ENCODE peak calls at places on chromosomes 13 and 19, in five cellular contexts. Q, A, N, B and P are unnamed samples. For H3K27me3, the result is how much of the 10 kb centered on the place peaks cover.

GRCh38 chr13:46586766-46587509 is 34.0 kb downstream of the LRCH1 start:
- DNase-seq in Q (no peak), A (no peak), N (no peak), B (no peak), P (no peak)

GRCh38 chr13:95239293-95239692 is 62.0 kb downstream of the ABCC4 start:
- DNase-seq in Q (no peak), A (no peak), N (no peak), B (no peak), P (no peak)

GRCh38 chr19:1746401-1747284 is 6.7 kb upstream of the ONECUT3 start:
- DNase-seq in Q (no peak), A (no peak), N (no peak), B (no peak), P (no peak)

GRCh38 chr13:36453518-36453917 is 21.2 kb downstream of the CCNA1 start:
- DNase-seq in Q (no peak), A (no peak), N (no peak), B (no peak), P (no peak)

GRCh38 chr13:29187584-29187983 is 367.4 kb downstream of the MTUS2 start:
- DNase-seq in Q (no peak), A (no peak), N (no peak), B (no peak), P (no peak)

GRCh38 chr19:48513289-48514122 is 1.9 kb upstream of the LMTK3 start:
- DNase-seq in Q (peak), A (peak), N (no peak), B (peak), P (no peak)

GRCh38 chr19:29119582-29119981 is 93.4 kb downstream of the UQCRFS1 start:
- DNase-seq in Q (no peak), A (no peak), N (no peak), B (no peak), P (peak)

GRCh38 chr19:33344611-33345010 is 28.9 kb upstream of the CEBPG start:
- DNase-seq in Q (no peak), A (no peak), N (no peak), B (no peak), P (no peak)

GRCh38 chr19:46608581-46609345 is 7.6 kb downstream of the CALM3 start:
- DNase-seq in Q (no peak), A (peak), N (no peak), B (no peak), P (no peak)

GRCh38 chr13:84279166-84279565 is 396.9 kb upstream of the SLITRK1 start:
- DNase-seq in Q (no peak), A (no peak), N (no peak), B (no peak), P (no peak)

GRCh38 chr13:50521750-50522149 is 321.7 kb downstream of the DLEU7 start:
- DNase-seq in Q (no peak), A (no peak), N (no peak), B (no peak), P (no peak)

GRCh38 chr19:35351441-35352176 is 3.9 kb downstream of the FFAR1 start:
- DNase-seq in Q (no peak), A (peak), N (no peak), B (no peak), P (no peak)

GRCh38 chr13:33838567-33839131 is 20.7 kb downstream of the RFC3 start:
- DNase-seq in Q (no peak), A (no peak), N (no peak), B (no peak), P (no peak)

GRCh38 chr19:4916292-4917082 is 7.2 kb downstream of the UHRF1 start:
- DNase-seq in Q (no peak), A (no peak), N (no peak), B (peak), P (no peak)

GRCh38 chr19:4913996-4914735 is 4.9 kb downstream of the UHRF1 start:
- DNase-seq in Q (no peak), A (no peak), N (no peak), B (peak), P (no peak)

GRCh38 chr19:4911786-4912672 is 2.7 kb downstream of the UHRF1 start:
- DNase-seq in Q (peak), A (peak), N (peak), B (peak), P (no peak)

GRCh38 chr19:4911314-4911713 is 2.0 kb downstream of the UHRF1 start:
- DNase-seq in Q (no peak), A (no peak), N (no peak), B (no peak), P (no peak)

GRCh38 chr19:4914736-4915501 is 5.6 kb downstream of the UHRF1 start:
- DNase-seq in Q (no peak), A (peak), N (no peak), B (peak), P (no peak)
- H3K4me3 ChIP-seq in Q (no peak), A (peak), N (peak), B (peak), P (no peak)

GRCh38 chr13:44308352-44308751 is 65.3 kb upstream of the SERP2 start:
- DNase-seq in Q (no peak), A (no peak), N (no peak), B (no peak), P (no peak)
- H3K27me3 ChIP-seq in Q (under half), A (under half), N (under half), B (under half), P (under half)

GRCh38 chr19:14031719-14032480 is at the start of gene IL27RA:
- DNase-seq in Q (peak), A (peak), N (no peak), B (peak), P (peak)

GRCh38 chr19:14027856-14028450 is at the start of gene RLN3:
- DNase-seq in Q (no peak), A (no peak), N (no peak), B (no peak), P (no peak)

GRCh38 chr19:14028901-14029300 is 953 bp downstream of the RLN3 start:
- DNase-seq in Q (no peak), A (no peak), N (no peak), B (no peak), P (no peak)

GRCh38 chr19:14033946-14034345 is 2.4 kb downstream of the IL27RA start:
- DNase-seq in Q (no peak), A (no peak), N (no peak), B (no peak), P (no peak)

DNA sequence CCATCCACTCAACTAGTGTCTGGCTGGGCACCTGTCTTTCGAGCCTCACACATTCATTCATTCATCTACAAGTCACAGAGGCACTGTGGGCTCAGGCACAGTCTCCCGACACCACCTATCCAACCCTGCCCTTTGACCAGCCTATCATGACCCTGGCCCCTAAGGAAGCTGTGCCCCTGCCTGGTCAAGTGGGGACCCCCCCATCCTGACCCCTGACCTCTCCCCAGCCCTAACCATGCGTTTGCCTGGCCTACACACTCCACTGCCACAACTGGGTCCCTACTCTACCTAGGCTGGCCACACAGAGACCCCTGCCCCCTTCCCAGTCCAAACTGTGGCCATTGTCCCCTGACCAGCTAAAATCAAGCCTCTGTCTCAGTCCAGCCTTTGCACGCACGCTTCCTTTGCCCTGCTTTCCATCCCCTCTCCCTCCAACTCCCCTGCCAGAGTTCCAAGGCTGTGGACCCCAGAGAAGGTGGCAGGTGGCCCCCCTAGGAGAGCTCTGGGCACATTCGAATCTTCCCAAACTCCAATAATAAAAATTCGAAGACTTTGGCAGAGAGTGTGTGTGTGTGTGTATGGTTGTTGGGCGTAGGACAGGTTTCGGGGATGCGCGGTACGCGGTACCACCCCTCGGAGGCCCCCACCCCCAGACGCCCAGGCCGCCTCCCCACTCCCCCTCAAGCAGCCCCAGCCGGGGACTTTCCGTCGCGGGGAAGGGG is 404 bp upstream of the IL27RA start:
- DNase-seq in Q (no peak), A (no peak), N (no peak), B (peak), P (no peak)
- H3K4me3 ChIP-seq in Q (peak), A (peak), N (peak), B (peak), P (peak)

DNA sequence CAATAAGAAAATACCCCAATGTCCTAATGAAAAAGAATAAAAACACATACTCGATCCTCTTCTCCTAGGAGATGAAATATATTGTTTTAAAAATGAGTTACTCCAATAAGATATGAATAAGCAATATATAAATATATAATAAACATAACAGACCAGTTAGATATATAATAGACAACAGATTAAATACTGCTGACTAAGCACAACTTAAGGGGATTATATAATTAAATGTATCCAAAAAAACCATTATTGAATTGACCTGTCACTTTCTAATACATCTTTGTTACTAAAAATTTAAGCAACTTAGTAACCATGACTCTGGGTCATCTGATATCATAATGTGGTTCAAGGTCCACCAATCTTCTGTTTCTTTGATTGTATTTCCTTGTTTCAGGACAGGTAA is 14.0 kb upstream of the ZNF780B start:
- DNase-seq in Q (no peak), A (no peak), N (no peak), B (no peak), P (no peak)
- H3K27me3 ChIP-seq in Q (under half), A (under half), N (under half), B (under half), P (under half)

DNA sequence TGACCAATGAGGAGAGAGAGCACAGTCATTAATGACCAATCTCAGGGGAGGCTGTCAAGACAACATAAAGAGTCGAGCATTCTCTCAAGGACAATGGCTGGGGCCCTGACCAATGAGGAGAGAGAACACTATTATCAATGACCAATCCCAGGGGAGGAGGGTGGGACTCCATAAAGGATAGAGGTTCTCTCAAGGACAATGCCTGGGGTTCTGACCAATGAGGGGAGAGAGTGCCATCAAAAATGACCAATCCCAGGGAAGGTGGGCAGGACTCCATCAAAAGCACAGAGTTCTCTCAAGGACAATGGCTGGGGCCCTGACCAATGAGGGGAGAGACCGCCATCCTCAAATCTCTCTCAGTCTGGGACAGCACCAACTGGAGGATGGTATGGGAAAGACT is 3.3 kb upstream of the KLK11 start:
- DNase-seq in Q (no peak), A (no peak), N (no peak), B (no peak), P (no peak)
- H3K4me3 ChIP-seq in Q (no peak), A (no peak), N (no peak), B (no peak), P (no peak)

GRCh38 chr19:10290876-10291553 is 1.3 kb downstream of the ICAM5 start:
- DNase-seq in Q (no peak), A (peak), N (no peak), B (peak), P (no peak)

GRCh38 chr19:10292206-10292788 is 2.5 kb downstream of the ICAM5 start:
- DNase-seq in Q (peak), A (peak), N (peak), B (peak), P (peak)

GRCh38 chr19:10292789-10293636 is 3.3 kb downstream of the ICAM5 start:
- DNase-seq in Q (no peak), A (no peak), N (no peak), B (no peak), P (no peak)

GRCh38 chr19:10290439-10290875 is 705 bp downstream of the ICAM5 start:
- DNase-seq in Q (no peak), A (no peak), N (no peak), B (no peak), P (no peak)

DNA sequence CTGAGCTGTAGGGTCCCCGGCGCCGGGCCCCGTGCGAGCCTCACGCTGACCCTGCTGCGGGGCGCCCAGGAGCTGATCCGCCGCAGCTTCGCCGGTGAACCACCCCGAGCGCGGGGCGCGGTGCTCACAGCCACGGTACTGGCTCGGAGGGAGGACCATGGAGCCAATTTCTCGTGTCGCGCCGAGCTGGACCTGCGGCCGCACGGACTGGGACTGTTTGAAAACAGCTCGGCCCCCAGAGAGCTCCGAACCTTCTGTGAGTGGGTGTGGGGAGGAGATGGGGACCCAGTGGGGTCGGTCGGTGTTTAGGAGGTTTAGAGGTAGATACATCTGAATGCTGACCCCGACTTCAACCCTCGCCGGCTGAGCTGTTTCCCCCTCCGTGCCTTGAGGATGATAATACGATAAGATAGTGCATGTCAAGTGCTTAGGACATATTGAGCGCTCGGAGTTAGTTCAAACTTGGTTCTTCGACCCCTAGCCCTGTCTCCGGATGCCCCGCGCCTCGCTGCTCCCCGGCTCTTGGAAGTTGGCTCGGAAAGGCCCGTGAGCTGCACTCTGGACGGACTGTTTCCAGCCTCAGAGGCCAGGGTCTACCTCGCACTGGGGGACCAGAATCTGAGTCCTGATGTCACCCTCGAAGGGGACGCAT is 1.9 kb downstream of the ICAM5 start:
- DNase-seq in Q (no peak), A (no peak), N (no peak), B (no peak), P (no peak)
- H3K27me3 ChIP-seq in Q (under half), A (half or more), N (under half), B (half or more), P (half or more)

DNA sequence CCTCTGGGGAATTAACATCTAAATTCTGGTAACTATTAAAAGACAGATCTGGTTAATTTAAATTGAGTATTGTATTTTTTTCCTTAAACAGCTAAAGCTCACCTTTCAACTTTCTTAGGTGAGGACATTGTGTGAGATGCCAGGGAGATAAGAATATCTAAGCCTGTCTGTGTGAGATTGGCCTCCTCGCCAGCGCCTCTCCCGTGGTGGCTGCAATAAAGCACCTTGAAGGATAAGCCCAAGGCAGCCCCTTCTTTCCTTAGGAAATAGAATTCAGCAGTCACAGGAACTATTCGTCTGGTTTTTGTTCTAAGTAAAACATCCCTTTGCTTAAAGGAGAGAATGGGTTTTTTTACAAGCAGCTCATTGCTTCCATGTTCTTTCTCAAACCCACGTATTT is 24.6 kb downstream of the NAXD start:
- DNase-seq in Q (no peak), A (no peak), N (no peak), B (no peak), P (no peak)
- H3K4me3 ChIP-seq in Q (no peak), A (no peak), N (no peak), B (no peak), P (no peak)

GRCh38 chr13:72536668-72537399 is 190.6 kb downstream of the MZT1 start:
- DNase-seq in Q (no peak), A (no peak), N (no peak), B (no peak), P (no peak)

GRCh38 chr13:72535076-72535475 is 192.4 kb downstream of the MZT1 start:
- DNase-seq in Q (no peak), A (no peak), N (no peak), B (no peak), P (no peak)

GRCh38 chr13:72539925-72540324 is 187.5 kb downstream of the MZT1 start:
- DNase-seq in Q (no peak), A (no peak), N (no peak), B (no peak), P (no peak)

GRCh38 chr13:72537782-72538181 is 189.6 kb downstream of the MZT1 start:
- DNase-seq in Q (no peak), A (no peak), N (no peak), B (no peak), P (no peak)

DNA sequence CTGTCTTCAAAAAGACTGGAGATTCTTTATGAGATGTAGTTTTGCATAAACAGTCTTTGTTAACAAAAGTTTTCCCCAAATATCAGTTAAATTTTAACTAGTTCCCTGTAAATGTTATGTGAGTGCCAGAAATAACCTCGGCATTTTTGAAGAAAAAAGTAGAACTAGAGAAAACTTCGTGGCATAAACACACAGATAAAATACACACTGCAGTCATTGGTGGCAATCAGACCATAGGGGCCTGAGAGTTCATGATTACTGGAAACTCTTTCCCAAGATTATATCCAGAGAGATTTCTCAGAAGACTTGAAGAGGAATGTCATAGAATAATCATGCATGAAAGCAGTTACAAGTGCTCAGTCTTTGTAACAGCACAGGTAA is 190.0 kb downstream of the MZT1 start:
- DNase-seq in Q (no peak), A (no peak), N (no peak), B (no peak), P (no peak)
- H3K27me3 ChIP-seq in Q (under half), A (under half), N (under half), B (under half), P (under half)